ENCODE peak calls at places on chromosome 2, in five cellular contexts. P is thyroid gland, M is brain microvascular endothelial cell, D is mammary epithelial cell, B is cardiac fibroblast. F is an unnamed sample.

GRCh38 chr2:195318440-195319111 is 338.4 kb upstream of the SLC39A10 start:
- DNase-seq in P (peak; percentile 15), M (peak; percentile 18), D (peak; percentile 44), B (peak; percentile 58), F (no peak)

GRCh38 chr2:3627500-3628100 is 30.4 kb upstream of the ALLC start:
- DNase-seq in P (no peak), M (no peak), D (no peak), B (no peak), F (no peak)

GRCh38 chr2:120678251-120678650 is 57.4 kb upstream of the GLI2 start:
- DNase-seq in P (no peak), M (no peak), D (no peak), B (peak; percentile 56), F (no peak)

GRCh38 chr2:38407111-38407682 is 30.1 kb upstream of the ATL2 start:
- DNase-seq in P (no peak), M (no peak), D (peak; percentile 65), B (peak; percentile 42), F (no peak)

GRCh38 chr2:64945973-64946736 is 43.0 kb upstream of the SLC1A4 start:
- DNase-seq in P (no peak), M (peak; percentile 16), D (no peak), B (no peak), F (no peak)

GRCh38 chr2:144094408-144095151 is 425.3 kb downstream of the ZEB2 start:
- DNase-seq in P (no peak), M (no peak), D (no peak), B (no peak), F (no peak)

GRCh38 chr2:164655750-164656149 is 34.5 kb upstream of the GRB14 start:
- DNase-seq in P (peak; percentile 8), M (peak; percentile 6), D (no peak), B (peak; percentile 41), F (no peak)

GRCh38 chr2:43759195-43759594 is 14.6 kb upstream of the DYNC2LI1 start:
- DNase-seq in P (no peak), M (peak; percentile 33), D (peak; percentile 84), B (peak; percentile 44), F (peak; percentile 99)

GRCh38 chr2:235716875-235717496 is 223.1 kb downstream of the AGAP1 start:
- DNase-seq in P (no peak), M (no peak), D (no peak), B (peak; percentile 11), F (no peak)

GRCh38 chr2:101150306-101151140 is 659 bp downstream of the TBC1D8 start:
- DNase-seq in P (peak; percentile 54), M (no peak), D (no peak), B (no peak), F (no peak)

GRCh38 chr2:108542071-108542470 is 7.8 kb downstream of the LIMS1 start:
- DNase-seq in P (no peak), M (peak; percentile 41), D (no peak), B (peak; percentile 68), F (no peak)

GRCh38 chr2:191696960-191697359 is 19.0 kb downstream of the NABP1 start:
- DNase-seq in P (no peak), M (no peak), D (no peak), B (no peak), F (no peak)

GRCh38 chr2:29262681-29263260 is 147.6 kb downstream of the CLIP4 start:
- DNase-seq in P (no peak), M (no peak), D (peak; percentile 64), B (no peak), F (no peak)

GRCh38 chr2:8193686-8194615 is 487.9 kb upstream of the ID2 start:
- DNase-seq in P (no peak), M (no peak), D (no peak), B (no peak), F (no peak)

GRCh38 chr2:223865907-223866508 is 28.6 kb upstream of the AP1S3 start:
- DNase-seq in P (no peak), M (no peak), D (peak; percentile 70), B (no peak), F (no peak)
- TF ChIP-seq CTCF in P (no peak), M (no peak), D (no peak), B (no peak), F (no peak)

GRCh38 chr2:27117995-27118524 is 868 bp downstream of the CGREF1 start:
- DNase-seq in P (no peak), M (no peak), D (no peak), B (no peak), F (no peak)

GRCh38 chr2:27122791-27123190 is 824 bp upstream of the ABHD1 start:
- DNase-seq in P (no peak), M (no peak), D (no peak), B (no peak), F (no peak)

GRCh38 chr2:27115485-27115884 is 3.4 kb downstream of the CGREF1 start:
- DNase-seq in P (no peak), M (no peak), D (no peak), B (no peak), F (no peak)

GRCh38 chr2:27123302-27124150 is at the start of gene ABHD1:
- DNase-seq in P (peak; percentile 65), M (no peak), D (no peak), B (peak; percentile 17), F (no peak)

DNA sequence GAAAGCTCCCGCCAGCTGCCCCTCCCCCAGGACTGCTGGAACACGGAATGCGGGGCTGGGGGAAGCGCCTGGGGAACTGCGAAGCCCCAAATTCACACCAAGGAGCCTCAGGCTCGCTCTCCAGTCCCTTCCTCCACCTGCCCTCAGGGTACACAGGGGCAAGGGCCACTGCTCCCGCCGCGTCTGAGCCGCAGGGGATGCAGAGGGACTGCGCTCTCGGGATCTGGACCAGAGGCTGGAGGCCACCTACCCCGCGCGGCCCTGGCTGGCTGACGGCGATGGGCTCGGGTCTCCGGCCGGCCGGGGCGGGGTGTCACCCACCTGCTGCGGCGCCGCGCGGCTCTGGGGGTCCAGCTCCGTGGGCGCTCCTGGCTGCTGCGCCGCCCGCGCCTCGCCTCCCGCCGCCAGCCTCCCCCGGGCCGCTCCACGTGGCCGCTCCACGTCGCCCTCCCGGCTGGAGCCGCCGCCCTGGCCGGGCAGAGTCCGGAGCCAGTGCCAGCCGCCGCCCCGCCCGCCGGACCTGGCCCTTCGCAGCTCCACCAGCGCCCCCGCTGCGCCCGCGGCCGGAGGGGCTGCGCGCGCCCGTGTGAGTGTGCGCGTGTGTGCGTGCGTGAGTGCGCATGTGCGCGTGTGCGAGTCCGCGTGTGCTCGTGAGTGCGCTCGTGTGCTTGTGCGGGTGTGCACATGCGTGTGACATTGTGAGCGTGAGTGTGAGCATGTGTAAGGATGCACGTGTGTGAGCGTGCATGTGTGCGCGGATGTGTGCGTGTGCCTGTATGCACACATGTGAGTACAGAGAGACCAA is at the start of gene CGREF1:
- DNase-seq in P (no peak), M (no peak), D (no peak), B (peak; percentile 5), F (no peak)
- H3K4me3 ChIP-seq in P (no peak within 1 kb of the TSS), M (peak within 1 kb of the TSS; percentile 48), D (peak within 1 kb of the TSS; percentile 52), B (peak within 1 kb of the TSS; percentile 46), F (peak within 1 kb of the TSS; percentile 49)

DNA sequence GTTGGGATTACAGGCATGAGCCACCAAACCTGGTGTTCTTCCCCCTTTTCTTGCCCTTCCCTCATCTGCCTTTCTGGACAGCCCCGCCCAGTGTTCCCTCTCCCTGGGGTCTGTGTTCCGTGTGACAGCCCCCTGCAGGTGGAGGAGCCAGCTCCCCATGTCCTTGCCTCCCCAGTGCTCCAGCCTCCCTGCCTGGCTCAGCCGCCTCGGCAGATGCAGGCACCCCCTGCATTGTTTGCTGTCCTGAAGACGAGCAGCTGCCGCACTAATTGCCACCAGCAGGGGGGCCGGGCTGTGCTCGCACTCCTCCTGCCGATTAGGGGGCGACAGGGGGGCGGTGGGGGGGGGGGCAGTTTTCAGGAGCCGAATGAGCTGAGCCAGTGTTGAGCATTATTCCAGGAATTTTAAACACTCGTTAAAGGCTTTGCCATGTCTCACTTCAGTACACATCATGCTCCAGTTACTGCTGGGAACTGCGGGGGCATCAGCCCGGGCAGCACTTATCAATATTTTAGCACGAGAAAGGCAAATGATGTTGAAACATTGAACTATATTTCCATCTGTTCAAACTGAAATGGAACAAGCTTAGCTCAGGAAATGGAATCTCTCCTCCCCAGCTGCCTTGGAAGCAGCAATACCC is 23.3 kb downstream of the SIX3 start:
- DNase-seq in P (no peak), M (no peak), D (no peak), B (no peak), F (no peak)
- TF ChIP-seq CTCF in P (peak; percentile 19), M (peak; percentile 56), D (peak; percentile 38), B (peak; percentile 31), F (peak; percentile 28)

DNA sequence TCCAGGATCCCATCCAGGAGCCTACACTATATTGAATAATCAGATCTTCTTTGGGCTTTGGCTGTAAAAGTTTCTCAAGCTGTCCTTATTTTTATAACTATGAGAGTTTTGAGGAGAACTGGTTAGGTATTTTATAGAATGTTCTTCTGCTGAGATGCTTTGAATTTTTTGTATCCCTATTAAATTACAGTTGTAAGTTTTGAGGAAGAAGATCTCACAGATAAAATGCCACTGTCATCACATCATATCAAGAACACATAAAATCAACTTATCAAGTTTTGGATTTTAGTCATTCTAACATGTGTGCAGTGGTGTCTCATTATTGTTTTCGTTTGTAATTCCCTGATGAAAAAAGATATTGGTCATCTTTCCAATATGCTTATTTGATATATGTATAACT is 260.2 kb upstream of the COL3A1 start:
- DNase-seq in P (no peak), M (no peak), D (no peak), B (no peak), F (no peak)
- H3K4me3 ChIP-seq in P (no peak overlapping the region), M (no peak overlapping the region), D (no peak overlapping the region), B (no peak overlapping the region), F (no peak overlapping the region)

GRCh38 chr2:237675326-237675725 is 47.9 kb downstream of the LRRFIP1 start:
- DNase-seq in P (no peak), M (no peak), D (no peak), B (no peak), F (no peak)
- TF ChIP-seq CTCF in P (no peak), M (no peak), D (no peak), B (no peak), F (no peak)